ENCODE peak calls at places on chromosomes 11 and 22, in five cellular contexts. S, C, T, G and F are unnamed samples.
A peak's percentile ranks its signal among the peaks of the same experiment; 100 is the strongest.

GRCh38 chr22:21707677-21708076 is 27.9 kb downstream of the YPEL1 start:
- DNase-seq in S (no peak), C (no peak), T (no peak), G (no peak), F (no peak)

GRCh38 chr22:22814666-22815396 is 72.8 kb upstream of the IGLL5 start:
- DNase-seq in S (no peak), C (no peak), T (no peak), G (no peak), F (no peak)

GRCh38 chr11:64583296-64584262 is 7.4 kb upstream of the SLC22A12 start:
- DNase-seq in S (peak; percentile 80), C (peak; percentile 29), T (no peak), G (no peak), F (peak; percentile 41)

GRCh38 chr11:71322192-71322735 is 69.9 kb upstream of the SHANK2 start:
- DNase-seq in S (no peak), C (no peak), T (no peak), G (no peak), F (peak; percentile 31)

GRCh38 chr11:46520971-46521745 is 72.7 kb downstream of the AMBRA1 start:
- DNase-seq in S (peak; percentile 49), C (peak; percentile 96), T (peak; percentile 36), G (no peak), F (no peak)

GRCh38 chr11:85762226-85762625 is 48.7 kb downstream of the SYTL2 start:
- DNase-seq in S (no peak), C (peak; percentile 35), T (no peak), G (no peak), F (no peak)

GRCh38 chr22:17436382-17436951 is 67.2 kb downstream of the CECR2 start:
- DNase-seq in S (no peak), C (no peak), T (no peak), G (no peak), F (no peak)

GRCh38 chr11:63573881-63574855 is 11.0 kb upstream of the PLAAT2 start:
- DNase-seq in S (no peak), C (peak; percentile 77), T (no peak), G (no peak), F (no peak)

GRCh38 chr11:75334976-75335375 is 16.5 kb downstream of the ARRB1 start:
- DNase-seq in S (no peak), C (no peak), T (no peak), G (no peak), F (no peak)

GRCh38 chr22:40597541-40598453 is 38.7 kb downstream of the MRTFA start:
- DNase-seq in S (peak; percentile 33), C (peak; percentile 13), T (no peak), G (no peak), F (no peak)

GRCh38 chr22:27846910-27847309 is 45.4 kb upstream of the MN1 start:
- DNase-seq in S (no peak), C (no peak), T (no peak), G (no peak), F (no peak)

GRCh38 chr11:69008774-69009440 is 4.1 kb downstream of the MRGPRF start:
- DNase-seq in S (no peak), C (peak; percentile 93), T (peak; percentile 81), G (no peak), F (peak; percentile 66)

GRCh38 chr22:45162531-45162930 is 1.2 kb upstream of the NUP50 start:
- DNase-seq in S (no peak), C (no peak), T (no peak), G (no peak), F (no peak)

GRCh38 chr11:70398834-70399680 is 728 bp downstream of the CTTN start:
- DNase-seq in S (no peak), C (no peak), T (no peak), G (no peak), F (peak; percentile 81)

GRCh38 chr22:24338701-24339451 is 68.2 kb downstream of the SPECC1L start:
- DNase-seq in S (no peak), C (no peak), T (peak; percentile 26), G (no peak), F (no peak)

GRCh38 chr22:47248925-47249324 is 486.5 kb downstream of the TBC1D22A start:
- DNase-seq in S (no peak), C (no peak), T (no peak), G (no peak), F (no peak)

GRCh38 chr11:6002202-6002699 is 4.5 kb downstream of the OR56A4 start:
- DNase-seq in S (no peak), C (no peak), T (no peak), G (no peak), F (no peak)

GRCh38 chr22:49946612-49947295 is 13.8 kb upstream of the PIM3 start:
- DNase-seq in S (no peak), C (no peak), T (no peak), G (no peak), F (no peak)

GRCh38 chr22:23062616-23063538 is 7.4 kb upstream of the GNAZ start:
- DNase-seq in S (no peak), C (no peak), T (no peak), G (no peak), F (peak; percentile 27)

GRCh38 chr11:2071748-2072385 is 67.3 kb downstream of the IGF2 start:
- DNase-seq in S (no peak), C (no peak), T (no peak), G (no peak), F (no peak)

GRCh38 chr22:25027959-25028840 is 75.7 kb downstream of the KIAA1671 start:
- DNase-seq in S (peak; percentile 22), C (peak; percentile 25), T (no peak), G (no peak), F (no peak)

GRCh38 chr11:82791779-82792178 is 58.1 kb upstream of the FAM181B start:
- DNase-seq in S (peak; percentile 8), C (no peak), T (no peak), G (no peak), F (no peak)

GRCh38 chr22:20494978-20495860 is at the start of gene KLHL22:
- DNase-seq in S (peak; percentile 34), C (peak; percentile 37), T (no peak), G (peak; percentile 33), F (no peak)

GRCh38 chr11:66967670-66968425 is 7.3 kb upstream of the C11orf86 start:
- DNase-seq in S (no peak), C (peak; percentile 88), T (no peak), G (no peak), F (no peak)

GRCh38 chr11:61512435-61512834 is 3.9 kb downstream of the LRRC10B start:
- DNase-seq in S (no peak), C (no peak), T (no peak), G (no peak), F (no peak)

GRCh38 chr11:130478204-130478701 is 29.8 kb downstream of the ADAMTS15 start:
- DNase-seq in S (no peak), C (peak; percentile 97), T (peak; percentile 54), G (no peak), F (no peak)

GRCh38 chr11:106281455-106282173 is 204.2 kb downstream of the AASDHPPT start:
- DNase-seq in S (no peak), C (peak; percentile 85), T (peak; percentile 50), G (no peak), F (no peak)

GRCh38 chr11:1180171-1180570 is 22.4 kb downstream of the MUC5AC start:
- DNase-seq in S (no peak), C (no peak), T (no peak), G (no peak), F (no peak)

GRCh38 chr11:123054301-123055065 is 7.5 kb downstream of the HSPA8 start:
- DNase-seq in S (peak; percentile 94), C (peak; percentile 75), T (no peak), G (no peak), F (no peak)

GRCh38 chr11:30107899-30108298 is 91.1 kb upstream of the KCNA4 start:
- DNase-seq in S (no peak), C (peak; percentile 44), T (peak; percentile 37), G (no peak), F (no peak)

GRCh38 chr11:61510178-61510979 is 1.8 kb downstream of the LRRC10B start:
- DNase-seq in S (no peak), C (no peak), T (no peak), G (no peak), F (no peak)

GRCh38 chr11:121418625-121419114 is 33.4 kb upstream of the SORL1 start:
- DNase-seq in S (no peak), C (peak; percentile 23), T (no peak), G (no peak), F (peak; percentile 88)

GRCh38 chr22:30694171-30694637 is 470 bp upstream of the OSBP2 start:
- DNase-seq in S (peak; percentile 69), C (peak; percentile 45), T (no peak), G (peak; percentile 46), F (peak; percentile 83)

GRCh38 chr11:57249384-57250319 is 12.6 kb upstream of the APLNR start:
- DNase-seq in S (peak; percentile 31), C (peak; percentile 53), T (no peak), G (peak; percentile 29), F (peak; percentile 81)